ENCODE peak calls at places on chromosome 1, in nine cellular contexts. R, W, S, D, L, P, Z, C and X are unnamed samples.

GRCh38 chr1:202072211-202072610 is 50.5 kb upstream of the GPR37L1 start:
- DNase-seq in D (no peak), C (no peak), S (no peak), R (no peak), Z (no peak), P (no peak), W (no peak), L (no peak), X (no peak)

GRCh38 chr1:51671527-51672325 is 54.8 kb downstream of the OSBPL9 start:
- DNase-seq in S (no peak), P (no peak), C (peak; percentile 16), D (no peak), W (no peak), R (no peak), L (no peak), Z (no peak), X (peak; percentile 36)

GRCh38 chr1:236522937-236523703 is 662 bp upstream of the LGALS8 start:
- DNase-seq in S (no peak), W (no peak), P (peak; percentile 60), L (no peak), D (peak; percentile 18), C (no peak), R (no peak), Z (peak; percentile 48), X (peak; percentile 18)

GRCh38 chr1:151828931-151829330 is 2.7 kb downstream of the RORC start:
- DNase-seq in L (peak; percentile 88), W (no peak), Z (peak; percentile 88), R (no peak), S (no peak), C (peak; percentile 87), P (peak; percentile 80), D (peak; percentile 62), X (peak; percentile 32)

GRCh38 chr1:229148041-229148671 is 122.8 kb upstream of the RAB4A start:
- DNase-seq in D (no peak), S (no peak), R (no peak), Z (peak; percentile 60), L (peak; percentile 66), P (peak; percentile 62), W (no peak), C (peak; percentile 61), X (no peak)

GRCh38 chr1:40823971-40824370 is 38.2 kb downstream of the CITED4 start:
- DNase-seq in L (no peak), D (no peak), C (no peak), Z (no peak), P (no peak), S (no peak), R (no peak), W (no peak), X (no peak)

GRCh38 chr1:221822591-221822990 is 80.7 kb upstream of the DUSP10 start:
- DNase-seq in Z (no peak), L (no peak), C (no peak), R (no peak), W (no peak), P (no peak), D (no peak), S (no peak), X (no peak)

GRCh38 chr1:199551967-199552565 is 475.4 kb upstream of the NR5A2 start:
- DNase-seq in L (peak; percentile 77), R (peak; percentile 65), S (peak; percentile 40), D (peak; percentile 73), C (peak; percentile 47), Z (peak; percentile 79), P (peak; percentile 82), W (peak; percentile 55), X (peak; percentile 77)

GRCh38 chr1:94926365-94926914 is 470 bp downstream of the CNN3 start:
- DNase-seq in W (no peak), D (peak; percentile 56), P (peak; percentile 81), Z (peak; percentile 66), C (peak; percentile 85), L (peak; percentile 79), S (no peak), R (no peak), X (peak; percentile 80)

GRCh38 chr1:201877877-201878339 is 10.8 kb upstream of the SHISA4 start:
- DNase-seq in P (peak; percentile 73), S (peak; percentile 46), Z (peak; percentile 83), C (peak; percentile 46), L (peak; percentile 60), R (peak; percentile 58), D (peak; percentile 65), W (peak; percentile 49), X (peak; percentile 67)

GRCh38 chr1:234589064-234589765 is 20.8 kb downstream of the IRF2BP2 start:
- DNase-seq in D (no peak), W (no peak), P (peak; percentile 46), S (no peak), Z (no peak), R (no peak), C (no peak), L (no peak), X (peak; percentile 72)

GRCh38 chr1:236301958-236302335 is 20.2 kb upstream of the ERO1B start:
- DNase-seq in Z (peak; percentile 27), C (no peak), P (no peak), R (no peak), D (no peak), W (no peak), L (no peak), S (no peak), X (no peak)

GRCh38 chr1:74011736-74012135 is 186.2 kb downstream of the LRRIQ3 start:
- DNase-seq in Z (no peak), D (no peak), W (no peak), S (no peak), P (no peak), L (no peak), R (no peak), C (no peak), X (no peak)

GRCh38 chr1:151486557-151486956 is 24.6 kb upstream of the CGN start:
- DNase-seq in Z (no peak), P (no peak), C (no peak), D (no peak), W (no peak), L (no peak), R (no peak), S (no peak), X (no peak)

GRCh38 chr1:169105434-169106094 is 926 bp upstream of the ATP1B1 start:
- DNase-seq in D (peak; percentile 92), L (peak; percentile 87), P (peak; percentile 94), W (peak; percentile 66), Z (peak; percentile 88), R (peak; percentile 64), C (peak; percentile 87), S (no peak), X (peak; percentile 52)

DNA sequence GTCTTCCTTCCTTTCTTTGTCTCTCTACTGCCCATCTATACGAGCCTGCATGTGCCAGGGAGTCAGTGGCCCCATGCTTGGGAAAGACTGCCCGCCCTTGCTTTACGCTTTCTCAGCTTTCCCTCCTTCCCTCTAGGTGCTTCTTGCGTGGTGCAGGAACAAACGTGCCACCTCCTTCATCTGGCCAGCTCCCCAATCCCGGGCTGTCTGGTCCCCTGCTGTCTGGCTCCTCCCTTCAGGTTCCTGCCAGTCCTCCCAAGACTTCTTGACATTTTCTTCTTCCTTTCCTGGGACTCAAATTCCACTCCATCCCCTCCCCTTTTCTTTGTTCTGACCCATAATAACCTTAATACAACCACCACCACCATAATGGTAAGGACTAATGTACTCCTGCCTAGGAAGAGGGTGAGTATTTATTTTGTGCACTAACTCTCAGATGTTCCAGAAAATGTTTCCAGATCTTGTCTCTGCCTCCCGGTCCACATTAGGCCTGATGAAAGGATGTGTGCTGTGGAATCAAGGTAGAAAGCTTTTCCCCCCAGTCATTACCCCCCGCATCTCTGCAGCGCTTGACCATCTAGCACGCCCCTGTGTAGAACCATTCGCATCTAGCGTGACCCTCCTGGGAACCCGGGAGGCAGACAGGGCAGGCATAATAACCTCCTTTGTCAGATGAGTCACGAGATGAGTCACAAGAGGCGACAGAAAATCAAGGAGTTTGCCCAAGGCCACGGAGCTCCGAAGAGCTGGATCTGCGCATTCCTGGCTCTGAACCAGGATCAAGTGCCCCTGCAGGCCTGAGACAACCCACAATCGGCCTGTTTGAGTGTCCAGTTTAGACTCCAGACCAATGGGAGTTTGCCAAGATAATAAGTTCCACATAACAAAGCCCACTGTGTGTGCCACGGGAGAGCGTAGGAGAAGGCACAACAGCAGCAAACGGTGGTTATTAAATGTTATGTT is 60.1 kb upstream of the NEK2 start:
- DNase-seq in R (no peak), W (no peak), D (peak; percentile 99), Z (no peak), P (peak; percentile 83), L (no peak), S (peak; percentile 95), C (peak; percentile 35), X (peak; percentile 95)
- TF ChIP-seq EZH2phosphoT487 in R (no peak), W (no peak), D (no peak), Z (no peak), P (no peak), L (no peak), S (no peak), C (no peak), X (no peak)

GRCh38 chr1:111754964-111755320 is 759 bp upstream of the DDX20 start:
- DNase-seq in D (peak; percentile 47), R (no peak), Z (peak; percentile 60), L (peak; percentile 69), W (peak; percentile 78), C (peak; percentile 79), S (no peak), P (peak; percentile 69), X (peak; percentile 73)
- TF ChIP-seq EZH2phosphoT487 in D (no peak), R (no peak), Z (no peak), L (no peak), W (no peak), C (no peak), S (no peak), P (no peak), X (no peak)

GRCh38 chr1:36126797-36127500 is 1.9 kb upstream of the COL8A2 start:
- DNase-seq in L (no peak), D (no peak), C (peak; percentile 48), R (no peak), S (no peak), W (no peak), Z (no peak), P (no peak), X (no peak)

GRCh38 chr1:36128905-36129206 is 3.8 kb upstream of the COL8A2 start:
- DNase-seq in Z (no peak), W (no peak), L (no peak), S (no peak), P (no peak), D (no peak), R (no peak), C (no peak), X (no peak)

GRCh38 chr1:36126005-36126716 is 1.1 kb upstream of the COL8A2 start:
- DNase-seq in S (no peak), D (no peak), Z (peak; percentile 18), R (no peak), P (no peak), C (peak; percentile 22), W (no peak), L (no peak), X (no peak)

GRCh38 chr1:36125129-36125991 is at the start of gene COL8A2:
- DNase-seq in C (peak; percentile 88), L (peak; percentile 47), P (peak; percentile 68), D (no peak), Z (peak; percentile 66), W (no peak), S (no peak), R (no peak), X (peak; percentile 52)

GRCh38 chr1:36128126-36128904 is 3.3 kb upstream of the COL8A2 start:
- DNase-seq in C (peak; percentile 25), P (no peak), R (no peak), W (no peak), Z (no peak), D (no peak), S (no peak), L (no peak), X (peak; percentile 92)
- TF ChIP-seq EZH2phosphoT487 in C (no peak), P (no peak), R (no peak), W (no peak), Z (no peak), D (no peak), S (no peak), L (no peak), X (no peak)

GRCh38 chr1:156760092-156760795 is 7.1 kb upstream of the PRCC start:
- DNase-seq in W (no peak), P (no peak), D (no peak), C (no peak), S (no peak), Z (no peak), L (peak; percentile 19), R (no peak), X (no peak)
- TF ChIP-seq EZH2phosphoT487 in W (no peak), P (no peak), D (no peak), C (no peak), S (no peak), Z (no peak), L (no peak), R (no peak), X (no peak)